ENCODE peak calls at places on chromosomes 1 and 21, in ten cellular contexts. One of them, this sample, is unnamed.

GRCh38 chr21:46498335-46499050 is 39.8 kb downstream of the DIP2A start:
- DNase-seq in NAMALWA: no peak
- DNase-seq in cardiac muscle cell: no peak
- DNase-seq in RPMI8226: no peak
- DNase-seq in NCI-H2081: no peak
- DNase-seq in COR-L47: no peak
- DNase-seq in NCI-H226: no peak
- DNase-seq in ecto neural progenitor cell: no peak
- DNase-seq in anterior cingulate cortex: no peak
- DNase-seq in IMR-90: peak; percentile 45
- DNase-seq in this sample: no peak

GRCh38 chr21:45640001-45640887 is 3.3 kb upstream of the PCBP3 start:
- DNase-seq in NAMALWA: peak; percentile 24
- DNase-seq in cardiac muscle cell: no peak
- DNase-seq in RPMI8226: peak; percentile 78
- DNase-seq in NCI-H2081: no peak
- DNase-seq in COR-L47: no peak
- DNase-seq in NCI-H226: no peak
- DNase-seq in ecto neural progenitor cell: no peak
- DNase-seq in anterior cingulate cortex: no peak
- DNase-seq in IMR-90: no peak
- DNase-seq in this sample: no peak

GRCh38 chr1:21929951-21930615 is 7.0 kb downstream of the HSPG2 start:
- DNase-seq in NAMALWA: no peak
- DNase-seq in cardiac muscle cell: no peak
- DNase-seq in RPMI8226: no peak
- DNase-seq in NCI-H2081: no peak
- DNase-seq in COR-L47: no peak
- DNase-seq in NCI-H226: peak; percentile 79
- DNase-seq in ecto neural progenitor cell: no peak
- DNase-seq in anterior cingulate cortex: no peak
- DNase-seq in IMR-90: no peak
- DNase-seq in this sample: no peak

GRCh38 chr1:59156526-59157196 is 140.2 kb upstream of the FGGY start:
- DNase-seq in NAMALWA: no peak
- DNase-seq in cardiac muscle cell: peak; percentile 29
- DNase-seq in RPMI8226: no peak
- DNase-seq in NCI-H2081: peak; percentile 25
- DNase-seq in COR-L47: peak; percentile 66
- DNase-seq in NCI-H226: peak; percentile 69
- DNase-seq in ecto neural progenitor cell: peak; percentile 69
- DNase-seq in anterior cingulate cortex: no peak
- DNase-seq in IMR-90: no peak
- DNase-seq in this sample: no peak

GRCh38 chr1:113057006-113057405 is 16.0 kb upstream of the LRIG2 start:
- DNase-seq in NAMALWA: peak; percentile 28
- DNase-seq in cardiac muscle cell: no peak
- DNase-seq in RPMI8226: no peak
- DNase-seq in NCI-H2081: no peak
- DNase-seq in COR-L47: no peak
- DNase-seq in NCI-H226: no peak
- DNase-seq in ecto neural progenitor cell: no peak
- DNase-seq in anterior cingulate cortex: no peak
- DNase-seq in IMR-90: no peak
- DNase-seq in this sample: no peak

GRCh38 chr1:8370928-8371327 is 53.0 kb downstream of the SLC45A1 start:
- DNase-seq in NAMALWA: no peak
- DNase-seq in cardiac muscle cell: peak; percentile 51
- DNase-seq in RPMI8226: no peak
- DNase-seq in NCI-H2081: peak; percentile 86
- DNase-seq in COR-L47: peak; percentile 89
- DNase-seq in NCI-H226: no peak
- DNase-seq in ecto neural progenitor cell: no peak
- DNase-seq in anterior cingulate cortex: no peak
- DNase-seq in IMR-90: peak; percentile 35
- DNase-seq in this sample: no peak

GRCh38 chr1:45097944-45098343 is 85.9 kb downstream of the UROD start:
- DNase-seq in NAMALWA: no peak
- DNase-seq in cardiac muscle cell: no peak
- DNase-seq in RPMI8226: no peak
- DNase-seq in NCI-H2081: no peak
- DNase-seq in COR-L47: no peak
- DNase-seq in NCI-H226: no peak
- DNase-seq in ecto neural progenitor cell: no peak
- DNase-seq in anterior cingulate cortex: no peak
- DNase-seq in IMR-90: no peak
- DNase-seq in this sample: no peak

GRCh38 chr1:207941664-207942063 is 30.7 kb upstream of the CD34 start:
- DNase-seq in NAMALWA: no peak
- DNase-seq in cardiac muscle cell: no peak
- DNase-seq in RPMI8226: no peak
- DNase-seq in NCI-H2081: no peak
- DNase-seq in COR-L47: no peak
- DNase-seq in NCI-H226: peak; percentile 18
- DNase-seq in ecto neural progenitor cell: no peak
- DNase-seq in anterior cingulate cortex: peak; percentile 57
- DNase-seq in IMR-90: peak; percentile 50
- DNase-seq in this sample: no peak

GRCh38 chr1:117534995-117535467 is 70.8 kb upstream of the TENT5C start:
- DNase-seq in NAMALWA: peak; percentile 66
- DNase-seq in cardiac muscle cell: peak; percentile 79
- DNase-seq in RPMI8226: peak; percentile 73
- DNase-seq in NCI-H2081: peak; percentile 18
- DNase-seq in COR-L47: peak; percentile 24
- DNase-seq in NCI-H226: peak; percentile 36
- DNase-seq in ecto neural progenitor cell: peak; percentile 59
- DNase-seq in anterior cingulate cortex: no peak
- DNase-seq in IMR-90: peak; percentile 72
- DNase-seq in this sample: peak; percentile 44

GRCh38 chr1:185733818-185734709 is at the start of gene HMCN1:
- DNase-seq in NAMALWA: no peak
- DNase-seq in cardiac muscle cell: peak; percentile 89
- DNase-seq in RPMI8226: peak; percentile 16
- DNase-seq in NCI-H2081: peak; percentile 47
- DNase-seq in COR-L47: peak; percentile 35
- DNase-seq in NCI-H226: no peak
- DNase-seq in ecto neural progenitor cell: peak; percentile 91
- DNase-seq in anterior cingulate cortex: no peak
- DNase-seq in IMR-90: peak; percentile 65
- DNase-seq in this sample: peak; percentile 9